ENCODE peak calls at places on chromosomes 5 and 9, in eight cellular contexts. One of them, this sample, is unnamed.

GRCh38 chr5:172886974-172887491 is 53.0 kb downstream of the ERGIC1 start:
- DNase-seq in mucosa of descending colon: peak
- DNase-seq in CD8-positive, alpha-beta T cell: no peak
- DNase-seq in NCI-H748 treated with DMSO at 0.1 percent for 48 hours: no peak
- DNase-seq in brain microvascular endothelial cell: peak
- DNase-seq in SK-N-SH: no peak
- DNase-seq in activated CD8-positive, alpha-beta memory T cell treated with anti-CD3 and anti-CD28 coated beads, Interleukin-2, amount 50 U/mL, for 4 hours: no peak
- DNase-seq in mesenchymal stem cell: peak
- DNase-seq in this sample: peak

GRCh38 chr5:139660916-139661814 is 13.0 kb downstream of the CXXC5 start:
- DNase-seq in SK-N-SH: peak
- DNase-seq in activated CD8-positive, alpha-beta memory T cell treated with anti-CD3 and anti-CD28 coated beads, Interleukin-2, amount 50 U/mL, for 4 hours: peak
- DNase-seq in mesenchymal stem cell: peak
- DNase-seq in brain microvascular endothelial cell: peak
- DNase-seq in mucosa of descending colon: peak
- DNase-seq in CD8-positive, alpha-beta T cell: no peak
- DNase-seq in NCI-H748 treated with DMSO at 0.1 percent for 48 hours: no peak
- DNase-seq in this sample: peak

GRCh38 chr9:33355933-33356332 is 46.4 kb downstream of the AQP7 start:
- DNase-seq in SK-N-SH: no peak
- DNase-seq in NCI-H748 treated with DMSO at 0.1 percent for 48 hours: no peak
- DNase-seq in CD8-positive, alpha-beta T cell: no peak
- DNase-seq in brain microvascular endothelial cell: no peak
- DNase-seq in activated CD8-positive, alpha-beta memory T cell treated with anti-CD3 and anti-CD28 coated beads, Interleukin-2, amount 50 U/mL, for 4 hours: no peak
- DNase-seq in mesenchymal stem cell: no peak
- DNase-seq in mucosa of descending colon: no peak
- DNase-seq in this sample: no peak

GRCh38 chr9:89739531-89740315 is 134.9 kb downstream of the GADD45G start:
- DNase-seq in mesenchymal stem cell: no peak
- DNase-seq in brain microvascular endothelial cell: no peak
- DNase-seq in mucosa of descending colon: no peak
- DNase-seq in NCI-H748 treated with DMSO at 0.1 percent for 48 hours: no peak
- DNase-seq in CD8-positive, alpha-beta T cell: no peak
- DNase-seq in activated CD8-positive, alpha-beta memory T cell treated with anti-CD3 and anti-CD28 coated beads, Interleukin-2, amount 50 U/mL, for 4 hours: no peak
- DNase-seq in SK-N-SH: no peak
- DNase-seq in this sample: no peak

GRCh38 chr9:76302947-76303550 is 91.2 kb downstream of the RFK start:
- DNase-seq in CD8-positive, alpha-beta T cell: no peak
- DNase-seq in NCI-H748 treated with DMSO at 0.1 percent for 48 hours: peak
- DNase-seq in mesenchymal stem cell: peak
- DNase-seq in mucosa of descending colon: no peak
- DNase-seq in SK-N-SH: peak
- DNase-seq in brain microvascular endothelial cell: peak
- DNase-seq in activated CD8-positive, alpha-beta memory T cell treated with anti-CD3 and anti-CD28 coated beads, Interleukin-2, amount 50 U/mL, for 4 hours: no peak
- DNase-seq in this sample: no peak

GRCh38 chr9:134564431-134565170 is 77.0 kb upstream of the COL5A1 start:
- DNase-seq in CD8-positive, alpha-beta T cell: no peak
- DNase-seq in NCI-H748 treated with DMSO at 0.1 percent for 48 hours: no peak
- DNase-seq in brain microvascular endothelial cell: peak
- DNase-seq in mesenchymal stem cell: peak
- DNase-seq in SK-N-SH: no peak
- DNase-seq in mucosa of descending colon: no peak
- DNase-seq in activated CD8-positive, alpha-beta memory T cell treated with anti-CD3 and anti-CD28 coated beads, Interleukin-2, amount 50 U/mL, for 4 hours: no peak
- DNase-seq in this sample: no peak

GRCh38 chr5:141915881-141916336 is 7.8 kb upstream of the DELE1 start:
- DNase-seq in SK-N-SH: no peak
- DNase-seq in CD8-positive, alpha-beta T cell: no peak
- DNase-seq in activated CD8-positive, alpha-beta memory T cell treated with anti-CD3 and anti-CD28 coated beads, Interleukin-2, amount 50 U/mL, for 4 hours: no peak
- DNase-seq in brain microvascular endothelial cell: no peak
- DNase-seq in mucosa of descending colon: peak
- DNase-seq in NCI-H748 treated with DMSO at 0.1 percent for 48 hours: no peak
- DNase-seq in mesenchymal stem cell: no peak
- DNase-seq in this sample: no peak

GRCh38 chr5:130365956-130366355 is 461.7 kb downstream of the CHSY3 start:
- DNase-seq in SK-N-SH: no peak
- DNase-seq in mesenchymal stem cell: no peak
- DNase-seq in NCI-H748 treated with DMSO at 0.1 percent for 48 hours: no peak
- DNase-seq in brain microvascular endothelial cell: no peak
- DNase-seq in mucosa of descending colon: no peak
- DNase-seq in activated CD8-positive, alpha-beta memory T cell treated with anti-CD3 and anti-CD28 coated beads, Interleukin-2, amount 50 U/mL, for 4 hours: no peak
- DNase-seq in CD8-positive, alpha-beta T cell: no peak
- DNase-seq in this sample: no peak

GRCh38 chr5:97840643-97841042 is 657.6 kb upstream of the RIOK2 start:
- DNase-seq in mesenchymal stem cell: no peak
- DNase-seq in CD8-positive, alpha-beta T cell: no peak
- DNase-seq in brain microvascular endothelial cell: peak
- DNase-seq in SK-N-SH: no peak
- DNase-seq in mucosa of descending colon: no peak
- DNase-seq in NCI-H748 treated with DMSO at 0.1 percent for 48 hours: no peak
- DNase-seq in activated CD8-positive, alpha-beta memory T cell treated with anti-CD3 and anti-CD28 coated beads, Interleukin-2, amount 50 U/mL, for 4 hours: no peak
- DNase-seq in this sample: no peak

GRCh38 chr5:14114615-14115251 is 28.4 kb upstream of the TRIO start:
- DNase-seq in activated CD8-positive, alpha-beta memory T cell treated with anti-CD3 and anti-CD28 coated beads, Interleukin-2, amount 50 U/mL, for 4 hours: no peak
- DNase-seq in CD8-positive, alpha-beta T cell: no peak
- DNase-seq in brain microvascular endothelial cell: no peak
- DNase-seq in SK-N-SH: no peak
- DNase-seq in mucosa of descending colon: no peak
- DNase-seq in NCI-H748 treated with DMSO at 0.1 percent for 48 hours: no peak
- DNase-seq in mesenchymal stem cell: no peak
- DNase-seq in this sample: no peak

This sample was measured in Right ventricle myocardium superior.